ENCODE peak calls at places on chromosomes 7 and 10, in six cellular contexts. L is stimulated activated CD4-positive, alpha-beta T cell treated with anti-CD3 and anti-CD28 coated beads, Interleukin-4, amount 100 ng/mL, for 48 hours; B is stimulated activated naive CD4-positive, alpha-beta T cell; Y is BJ; P is lung microvascular endothelial cell; H is skeletal muscle cell. G is an unnamed sample.
A peak's percentile ranks its signal among the peaks of the same experiment; 100 is the strongest.

GRCh38 chr10:58152698-58153263 is 114.9 kb downstream of the IPMK start:
- DNase-seq in L (peak; percentile 21), P (peak; percentile 56), H (peak; percentile 22), Y (no peak), B (no peak), G (no peak)

GRCh38 chr7:18361756-18362155 is 133.8 kb upstream of the HDAC9 start:
- DNase-seq in L (no peak), P (no peak), B (no peak), Y (no peak), H (peak; percentile 24), G (no peak)

GRCh38 chr10:4501306-4501705 is 324.7 kb upstream of the AKR1E2 start:
- DNase-seq in P (peak; percentile 91), L (no peak), H (no peak), B (no peak), Y (no peak), G (no peak)

GRCh38 chr10:103727546-103727963 is 127.8 kb downstream of the SH3PXD2A start:
- DNase-seq in P (no peak), H (no peak), Y (no peak), B (no peak), L (no peak), G (no peak)

GRCh38 chr10:43089519-43089918 is 12.7 kb downstream of the RET start:
- DNase-seq in B (no peak), P (no peak), H (no peak), L (no peak), Y (no peak), G (no peak)

GRCh38 chr10:2081501-2081900 is 344.2 kb upstream of the ADARB2 start:
- DNase-seq in Y (no peak), B (no peak), P (no peak), H (no peak), L (no peak), G (no peak)

GRCh38 chr10:25028711-25029110 is 12.3 kb downstream of the THNSL1 start:
- DNase-seq in P (no peak), H (no peak), Y (no peak), B (no peak), L (no peak), G (no peak)

GRCh38 chr10:47330804-47331203 is 8.6 kb downstream of the GDF2 start:
- DNase-seq in Y (no peak), L (no peak), B (no peak), H (no peak), P (no peak), G (no peak)

GRCh38 chr7:143331179-143331825 is 15.4 kb downstream of the CLCN1 start:
- DNase-seq in Y (peak; percentile 72), L (no peak), P (peak; percentile 70), H (peak; percentile 95), B (no peak), G (no peak)

GRCh38 chr7:138798836-138799235 is 840 bp upstream of the ATP6V0A4 start:
- DNase-seq in H (no peak), P (no peak), B (no peak), L (no peak), Y (no peak), G (no peak)

GRCh38 chr10:22427101-22427500 is 81.8 kb downstream of the SPAG6 start:
- DNase-seq in H (peak; percentile 55), L (no peak), Y (no peak), P (peak; percentile 75), B (no peak), G (no peak)

GRCh38 chr7:2200584-2200980 is 32.2 kb downstream of the MAD1L1 start:
- DNase-seq in L (no peak), Y (no peak), H (no peak), B (no peak), P (no peak), G (no peak)

GRCh38 chr7:105665684-105666083 is 84.4 kb upstream of the EFCAB10 start:
- DNase-seq in L (no peak), P (no peak), Y (no peak), H (no peak), B (no peak), G (no peak)

GRCh38 chr10:103507235-103508191 is 14.0 kb downstream of the NEURL1 start:
- DNase-seq in B (no peak), P (no peak), L (no peak), Y (no peak), H (no peak), G (no peak)

GRCh38 chr7:77327067-77327931 is 88.8 kb downstream of the GSAP start:
- DNase-seq in P (peak; percentile 55), Y (peak; percentile 29), L (no peak), B (no peak), H (peak; percentile 76), G (peak; percentile 48)

GRCh38 chr7:4738711-4739527 is 36.5 kb upstream of the AP5Z1 start:
- DNase-seq in H (peak; percentile 71), B (no peak), P (peak; percentile 92), Y (no peak), L (no peak), G (peak; percentile 45)

GRCh38 chr10:124534821-124535601 is 73.4 kb downstream of the LHPP start:
- DNase-seq in P (no peak), L (no peak), B (no peak), Y (no peak), H (no peak), G (no peak)

GRCh38 chr7:333399-333776 is 43.4 kb downstream of the FOXL3 start:
- DNase-seq in B (no peak), H (no peak), Y (peak; percentile 5), P (peak; percentile 32), L (no peak), G (no peak)

G was measured in NCI-H2029.